ENCODE peak calls at places on chromosomes 16 and 17, in nine cellular contexts. E is activated naive CD8-positive, alpha-beta T cell treated with anti-CD3 and anti-CD28 coated beads, Interleukin-2, amount 50 U/mL, for 24 hours; M is T-helper 2 cell treated with Interferon-gamma antibody and Interleukin-4, amounts not matched to agents 5 μg/mL and 100 μg/mL, for 36 hours; R is neural crest cell; I is cerebellar cortex; F is dorsolateral prefrontal cortex; O is amygdala; K is Panc1; Q is NCI-H1694 treated with DMSO at 0.1 percent for 48 hours. L is an unnamed sample.

GRCh38 chr17:63001689-63002394 is 35.8 kb downstream of the TANC2 start:
- DNase-seq in E (no peak), M (no peak), R (no peak), I (no peak), F (no peak), O (no peak), K (no peak), Q (no peak), L (no peak)

GRCh38 chr17:49873466-49873865 is 25.6 kb upstream of the TAC4 start:
- DNase-seq in E (no peak), M (no peak), R (no peak), I (no peak), F (no peak), O (no peak), K (no peak), Q (no peak), L (peak)

GRCh38 chr16:17543073-17543472 is 72.3 kb upstream of the XYLT1 start:
- DNase-seq in E (no peak), M (no peak), R (no peak), I (no peak), F (no peak), O (no peak), K (no peak), Q (no peak), L (no peak)

GRCh38 chr16:58128721-58129096 is 472 bp downstream of the CFAP20 start:
- DNase-seq in E (no peak), M (no peak), R (no peak), I (no peak), F (no peak), O (peak), K (no peak), Q (no peak), L (no peak)

GRCh38 chr16:59478806-59479205 is 744.7 kb upstream of the GOT2 start:
- DNase-seq in E (no peak), M (no peak), R (no peak), I (no peak), F (no peak), O (no peak), K (no peak), Q (no peak), L (no peak)

GRCh38 chr16:85659805-85660511 is 28.8 kb downstream of the GINS2 start:
- DNase-seq in E (peak), M (peak), R (peak), I (peak), F (peak), O (peak), K (peak), Q (peak), L (peak)

GRCh38 chr17:12512712-12513355 is 152.9 kb upstream of the MYOCD start:
- DNase-seq in E (no peak), M (no peak), R (no peak), I (no peak), F (no peak), O (no peak), K (no peak), Q (no peak), L (no peak)

GRCh38 chr17:13157656-13158055 is 139.8 kb upstream of the ELAC2 start:
- DNase-seq in E (no peak), M (no peak), R (no peak), I (no peak), F (no peak), O (no peak), K (no peak), Q (no peak), L (no peak)

GRCh38 chr17:39601758-39602532 is 5.8 kb downstream of the NEUROD2 start:
- DNase-seq in E (no peak), M (no peak), R (no peak), I (peak), F (no peak), O (no peak), K (no peak), Q (no peak), L (no peak)

GRCh38 chr16:48820379-48820778 is 210.4 kb upstream of the N4BP1 start:
- DNase-seq in E (no peak), M (no peak), R (no peak), I (no peak), F (no peak), O (no peak), K (no peak), Q (no peak), L (no peak)

GRCh38 chr17:80812362-80813088 is 179.1 kb upstream of the CHMP6 start:
- DNase-seq in E (no peak), M (no peak), R (no peak), I (no peak), F (peak), O (no peak), K (no peak), Q (no peak), L (no peak)

GRCh38 chr16:27402964-27403600 is 1.1 kb downstream of the IL21R start:
- DNase-seq in E (peak), M (peak), R (no peak), I (no peak), F (no peak), O (no peak), K (no peak), Q (no peak), L (no peak)

GRCh38 chr17:43834106-43834505 is 1.2 kb upstream of the MPP3 start:
- DNase-seq in E (no peak), M (no peak), R (no peak), I (no peak), F (no peak), O (no peak), K (no peak), Q (no peak), L (no peak)

GRCh38 chr17:77420804-77421634 is 280.2 kb downstream of the SEC14L1 start:
- DNase-seq in E (peak), M (no peak), R (no peak), I (no peak), F (no peak), O (no peak), K (no peak), Q (peak), L (peak)

GRCh38 chr16:81326971-81327370 is 12.2 kb downstream of the GAN start:
- DNase-seq in E (no peak), M (no peak), R (no peak), I (peak), F (no peak), O (no peak), K (no peak), Q (no peak), L (no peak)

GRCh38 chr17:4721203-4722135 is 9.8 kb upstream of the MED11 start:
- DNase-seq in E (no peak), M (no peak), R (no peak), I (peak), F (no peak), O (no peak), K (no peak), Q (peak), L (no peak)

GRCh38 chr17:67922503-67922902 is 73.8 kb downstream of the C17orf58 start:
- DNase-seq in E (no peak), M (no peak), R (no peak), I (peak), F (no peak), O (no peak), K (no peak), Q (no peak), L (no peak)

GRCh38 chr17:40322417-40323315 is 13.7 kb downstream of the RARA start:
- DNase-seq in E (peak), M (peak), R (no peak), I (no peak), F (no peak), O (no peak), K (no peak), Q (no peak), L (peak)

GRCh38 chr16:51816929-51817328 is 665.9 kb upstream of the SALL1 start:
- DNase-seq in E (no peak), M (no peak), R (no peak), I (no peak), F (no peak), O (no peak), K (no peak), Q (no peak), L (no peak)

GRCh38 chr17:29251969-29252866 is 5.6 kb downstream of the CRYBA1 start:
- DNase-seq in E (no peak), M (no peak), R (no peak), I (peak), F (no peak), O (no peak), K (no peak), Q (peak), L (no peak)

GRCh38 chr16:49054606-49055005 is 227.0 kb downstream of the CBLN1 start:
- DNase-seq in E (no peak), M (no peak), R (no peak), I (no peak), F (no peak), O (no peak), K (no peak), Q (no peak), L (no peak)

GRCh38 chr16:66961065-66961744 is at the start of gene CES3:
- DNase-seq in E (peak), M (peak), R (peak), I (peak), F (no peak), O (peak), K (peak), Q (peak), L (peak)

GRCh38 chr16:56610609-56611111 is 2.3 kb downstream of the MT2A start:
- DNase-seq in E (no peak), M (no peak), R (no peak), I (no peak), F (no peak), O (no peak), K (no peak), Q (no peak), L (no peak)

GRCh38 chr16:82792704-82793103 is 165.9 kb downstream of the CDH13 start:
- DNase-seq in E (no peak), M (no peak), R (no peak), I (no peak), F (no peak), O (no peak), K (no peak), Q (no peak), L (no peak)

GRCh38 chr17:5585814-5586558 is 1.7 kb upstream of the NLRP1 start:
- DNase-seq in E (peak), M (no peak), R (no peak), I (no peak), F (no peak), O (no peak), K (no peak), Q (no peak), L (no peak)

GRCh38 chr17:49849711-49850610 is 2.1 kb upstream of the TAC4 start:
- DNase-seq in E (no peak), M (no peak), R (no peak), I (no peak), F (no peak), O (no peak), K (no peak), Q (no peak), L (no peak)

GRCh38 chr16:70433456-70434103 is 5.3 kb downstream of the ST3GAL2 start:
- DNase-seq in E (no peak), M (no peak), R (no peak), I (no peak), F (no peak), O (no peak), K (no peak), Q (no peak), L (peak)

GRCh38 chr16:1163567-1164055 is 10.7 kb downstream of the CACNA1H start:
- DNase-seq in E (no peak), M (no peak), R (no peak), I (no peak), F (no peak), O (peak), K (no peak), Q (no peak), L (no peak)